ENCODE peak calls at places on chromosomes 2 and 18, in eight cellular contexts. One of them, this sample, is unnamed.
A peak's percentile ranks its signal among the peaks of the same experiment; 100 is the strongest.

GRCh38 chr2:240730506-240731326 is 39.0 kb downstream of the AQP12A start:
- DNase-seq in OCI-LY7: no peak
- DNase-seq in HCT116: no peak
- DNase-seq in hepatocyte: no peak
- DNase-seq in GM23248: no peak
- DNase-seq in MM.1S: no peak
- DNase-seq in GM23338: no peak
- DNase-seq in neural progenitor cell: no peak
- DNase-seq in this sample: no peak

GRCh38 chr18:77679869-77680268 is 430.2 kb downstream of the GALR1 start:
- DNase-seq in GM23338: no peak
- DNase-seq in neural progenitor cell: no peak
- DNase-seq in OCI-LY7: no peak
- DNase-seq in HCT116: no peak
- DNase-seq in GM23248: no peak
- DNase-seq in MM.1S: no peak
- DNase-seq in hepatocyte: no peak
- DNase-seq in this sample: no peak

GRCh38 chr2:104406273-104406726 is 447.6 kb upstream of the POU3F3 start:
- DNase-seq in OCI-LY7: no peak
- DNase-seq in GM23338: no peak
- DNase-seq in GM23248: peak; percentile 1
- DNase-seq in hepatocyte: peak; percentile 44
- DNase-seq in MM.1S: no peak
- DNase-seq in HCT116: no peak
- DNase-seq in neural progenitor cell: peak; percentile 3
- DNase-seq in this sample: no peak

GRCh38 chr18:36386150-36386920 is 88.8 kb downstream of the FHOD3 start:
- DNase-seq in GM23248: no peak
- DNase-seq in hepatocyte: no peak
- DNase-seq in GM23338: no peak
- DNase-seq in MM.1S: no peak
- DNase-seq in OCI-LY7: no peak
- DNase-seq in HCT116: no peak
- DNase-seq in neural progenitor cell: no peak
- DNase-seq in this sample: no peak

GRCh38 chr2:64337314-64337713 is 116.6 kb upstream of the LGALSL start:
- DNase-seq in hepatocyte: no peak
- DNase-seq in neural progenitor cell: no peak
- DNase-seq in MM.1S: no peak
- DNase-seq in HCT116: no peak
- DNase-seq in OCI-LY7: no peak
- DNase-seq in GM23338: no peak
- DNase-seq in GM23248: no peak
- DNase-seq in this sample: no peak

GRCh38 chr2:71700041-71700879 is 246.9 kb downstream of the DYSF start:
- DNase-seq in HCT116: no peak
- DNase-seq in GM23338: no peak
- DNase-seq in hepatocyte: no peak
- DNase-seq in neural progenitor cell: peak; percentile 26
- DNase-seq in OCI-LY7: no peak
- DNase-seq in GM23248: no peak
- DNase-seq in MM.1S: no peak
- DNase-seq in this sample: no peak

GRCh38 chr2:39512434-39512935 is 75.4 kb upstream of the MAP4K3 start:
- DNase-seq in GM23338: no peak
- DNase-seq in OCI-LY7: no peak
- DNase-seq in neural progenitor cell: no peak
- DNase-seq in MM.1S: no peak
- DNase-seq in GM23248: peak; percentile 23
- DNase-seq in hepatocyte: no peak
- DNase-seq in HCT116: no peak
- DNase-seq in this sample: no peak

GRCh38 chr18:56322403-56322802 is 316.0 kb downstream of the TXNL1 start:
- DNase-seq in GM23248: no peak
- DNase-seq in MM.1S: no peak
- DNase-seq in hepatocyte: no peak
- DNase-seq in GM23338: no peak
- DNase-seq in neural progenitor cell: peak; percentile 32
- DNase-seq in OCI-LY7: no peak
- DNase-seq in HCT116: no peak
- DNase-seq in this sample: no peak

GRCh38 chr2:62660582-62661262 is 44.8 kb upstream of the EHBP1 start:
- DNase-seq in MM.1S: no peak
- DNase-seq in neural progenitor cell: no peak
- DNase-seq in GM23338: no peak
- DNase-seq in hepatocyte: no peak
- DNase-seq in GM23248: peak; percentile 88
- DNase-seq in OCI-LY7: no peak
- DNase-seq in HCT116: no peak
- DNase-seq in this sample: peak; percentile 79

GRCh38 chr2:214652473-214652872 is 157.0 kb downstream of the BARD1 start:
- DNase-seq in HCT116: no peak
- DNase-seq in GM23248: no peak
- DNase-seq in MM.1S: no peak
- DNase-seq in GM23338: no peak
- DNase-seq in hepatocyte: no peak
- DNase-seq in neural progenitor cell: no peak
- DNase-seq in OCI-LY7: no peak
- DNase-seq in this sample: no peak

GRCh38 chr2:153940511-153940910 is 68.8 kb downstream of the GALNT13 start:
- DNase-seq in GM23248: peak; percentile 33
- DNase-seq in GM23338: peak; percentile 2
- DNase-seq in HCT116: no peak
- DNase-seq in MM.1S: no peak
- DNase-seq in neural progenitor cell: no peak
- DNase-seq in hepatocyte: peak; percentile 12
- DNase-seq in OCI-LY7: no peak
- DNase-seq in this sample: peak; percentile 2

GRCh38 chr2:37323770-37324535 is 680 bp downstream of the PRKD3 start:
- DNase-seq in MM.1S: peak; percentile 73
- DNase-seq in HCT116: no peak
- DNase-seq in GM23338: peak; percentile 68
- DNase-seq in GM23248: peak; percentile 61
- DNase-seq in neural progenitor cell: no peak
- DNase-seq in OCI-LY7: peak; percentile 69
- DNase-seq in hepatocyte: peak; percentile 44
- DNase-seq in this sample: peak; percentile 55

GRCh38 chr18:64183674-64184073 is 34.8 kb upstream of the LINC00305 start:
- DNase-seq in neural progenitor cell: no peak
- DNase-seq in GM23338: no peak
- DNase-seq in hepatocyte: no peak
- DNase-seq in GM23248: no peak
- DNase-seq in OCI-LY7: no peak
- DNase-seq in HCT116: no peak
- DNase-seq in MM.1S: no peak
- DNase-seq in this sample: no peak
- TF ChIP-seq EZH2phosphoT487 in neural progenitor cell: no peak
- TF ChIP-seq EZH2phosphoT487 in GM23338: no peak
- TF ChIP-seq EZH2phosphoT487 in hepatocyte: no peak
- TF ChIP-seq EZH2phosphoT487 in GM23248: no peak
- TF ChIP-seq EZH2phosphoT487 in OCI-LY7: no peak
- TF ChIP-seq EZH2phosphoT487 in HCT116: no peak
- TF ChIP-seq EZH2phosphoT487 in MM.1S: no peak
- TF ChIP-seq EZH2phosphoT487 in this sample: no peak

DNA sequence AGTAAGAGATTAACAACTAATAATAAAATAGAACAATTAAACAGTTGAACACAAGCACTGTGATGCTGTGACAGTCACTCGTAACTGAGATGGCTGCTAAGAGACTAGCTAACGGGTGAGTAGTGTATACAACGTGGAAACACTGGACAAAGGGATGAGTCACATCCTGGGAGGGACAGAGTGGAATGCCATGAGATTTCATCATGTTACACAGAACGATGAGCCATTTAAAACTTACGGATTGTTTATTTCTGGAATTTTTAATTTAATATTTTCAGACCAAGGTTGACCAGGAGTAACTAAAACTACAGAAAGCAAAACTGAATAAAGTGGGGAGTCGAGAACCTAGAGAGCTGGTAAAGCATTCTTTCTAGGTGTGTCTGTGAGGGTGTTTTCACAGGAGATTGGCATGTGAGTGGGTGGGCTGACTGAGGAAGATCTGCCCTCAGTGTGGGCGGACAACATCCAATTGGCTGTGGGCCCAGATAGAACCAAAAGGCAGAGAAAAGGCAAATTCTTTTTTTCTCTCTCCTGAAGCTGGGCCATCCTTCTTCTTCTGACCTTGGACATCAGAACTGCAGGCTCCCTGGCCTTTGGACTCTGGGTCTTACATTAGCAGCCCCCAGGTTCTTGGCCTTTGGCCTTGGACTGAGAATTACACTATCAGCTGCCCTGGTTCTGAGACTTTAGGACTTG is 14.6 kb downstream of the TMSB10 start:
- DNase-seq in hepatocyte: peak; percentile 82
- DNase-seq in HCT116: peak; percentile 94
- DNase-seq in OCI-LY7: peak; percentile 38
- DNase-seq in GM23338: no peak
- DNase-seq in neural progenitor cell: no peak
- DNase-seq in GM23248: peak; percentile 98
- DNase-seq in MM.1S: no peak
- DNase-seq in this sample: peak; percentile 97
- H3K27ac ChIP-seq in hepatocyte: peak overlapping the region; percentile 85
- H3K27ac ChIP-seq in HCT116: peak overlapping the region; percentile 87
- H3K27ac ChIP-seq in OCI-LY7: peak overlapping the region; percentile 71
- H3K27ac ChIP-seq in GM23338: no peak overlapping the region
- H3K27ac ChIP-seq in neural progenitor cell: no peak overlapping the region
- H3K27ac ChIP-seq in GM23248: peak overlapping the region; percentile 98
- H3K27ac ChIP-seq in MM.1S: no peak overlapping the region
- H3K27ac ChIP-seq in this sample: peak overlapping the region; percentile 94

DNA sequence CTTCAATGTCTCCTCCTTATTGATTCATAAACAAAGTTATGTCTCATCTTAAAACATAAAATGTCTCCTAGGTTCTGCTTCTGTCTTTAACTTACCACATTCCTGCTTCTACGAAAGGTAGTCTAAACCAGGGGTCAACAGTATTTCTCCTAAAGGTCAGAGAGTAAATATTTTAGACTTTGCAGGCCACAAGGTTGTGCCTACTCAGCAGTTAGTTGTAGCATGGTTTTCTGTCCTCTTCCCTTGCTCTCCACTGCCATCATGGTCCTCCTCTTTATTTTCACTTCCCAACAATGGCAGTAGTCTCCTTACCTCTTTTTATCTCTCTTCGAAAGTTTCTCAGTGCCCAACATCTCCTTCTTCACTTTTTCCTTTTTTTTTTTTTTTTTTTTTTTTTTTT is 68.3 kb upstream of the LRP1B start:
- DNase-seq in HCT116: no peak
- DNase-seq in GM23338: no peak
- DNase-seq in hepatocyte: no peak
- DNase-seq in OCI-LY7: no peak
- DNase-seq in neural progenitor cell: no peak
- DNase-seq in GM23248: no peak
- DNase-seq in MM.1S: no peak
- DNase-seq in this sample: no peak
- TF ChIP-seq EZH2phosphoT487 in HCT116: no peak
- TF ChIP-seq EZH2phosphoT487 in GM23338: no peak
- TF ChIP-seq EZH2phosphoT487 in hepatocyte: no peak
- TF ChIP-seq EZH2phosphoT487 in OCI-LY7: no peak
- TF ChIP-seq EZH2phosphoT487 in neural progenitor cell: no peak
- TF ChIP-seq EZH2phosphoT487 in GM23248: no peak
- TF ChIP-seq EZH2phosphoT487 in MM.1S: no peak
- TF ChIP-seq EZH2phosphoT487 in this sample: no peak

GRCh38 chr2:54880428-54880827 is 157.0 kb downstream of the EML6 start:
- DNase-seq in OCI-LY7: no peak
- DNase-seq in GM23338: no peak
- DNase-seq in hepatocyte: no peak
- DNase-seq in neural progenitor cell: no peak
- DNase-seq in GM23248: no peak
- DNase-seq in MM.1S: no peak
- DNase-seq in HCT116: no peak
- DNase-seq in this sample: no peak

GRCh38 chr2:54879037-54879436 is 155.6 kb downstream of the EML6 start:
- DNase-seq in OCI-LY7: no peak
- DNase-seq in hepatocyte: no peak
- DNase-seq in GM23338: peak; percentile 26
- DNase-seq in GM23248: no peak
- DNase-seq in MM.1S: no peak
- DNase-seq in HCT116: no peak
- DNase-seq in neural progenitor cell: no peak
- DNase-seq in this sample: no peak

GRCh38 chr2:54879598-54880355 is 156.3 kb downstream of the EML6 start:
- DNase-seq in neural progenitor cell: no peak
- DNase-seq in MM.1S: no peak
- DNase-seq in GM23248: no peak
- DNase-seq in GM23338: no peak
- DNase-seq in OCI-LY7: no peak
- DNase-seq in HCT116: no peak
- DNase-seq in hepatocyte: peak; percentile 30
- DNase-seq in this sample: no peak

GRCh38 chr2:54876764-54877163 is 153.3 kb downstream of the EML6 start:
- DNase-seq in hepatocyte: no peak
- DNase-seq in MM.1S: no peak
- DNase-seq in GM23338: no peak
- DNase-seq in OCI-LY7: no peak
- DNase-seq in HCT116: no peak
- DNase-seq in neural progenitor cell: no peak
- DNase-seq in GM23248: peak; percentile 7
- DNase-seq in this sample: peak; percentile 75

GRCh38 chr2:54878182-54878581 is 154.7 kb downstream of the EML6 start:
- DNase-seq in hepatocyte: no peak
- DNase-seq in OCI-LY7: no peak
- DNase-seq in GM23248: no peak
- DNase-seq in GM23338: peak; percentile 32
- DNase-seq in HCT116: no peak
- DNase-seq in MM.1S: no peak
- DNase-seq in neural progenitor cell: no peak
- DNase-seq in this sample: no peak
- H3K27ac ChIP-seq in hepatocyte: no peak overlapping the region
- H3K27ac ChIP-seq in OCI-LY7: no peak overlapping the region
- H3K27ac ChIP-seq in GM23248: no peak overlapping the region
- H3K27ac ChIP-seq in GM23338: no peak overlapping the region
- H3K27ac ChIP-seq in HCT116: no peak overlapping the region
- H3K27ac ChIP-seq in MM.1S: no peak overlapping the region
- H3K27ac ChIP-seq in neural progenitor cell: no peak overlapping the region
- H3K27ac ChIP-seq in this sample: no peak overlapping the region

DNA sequence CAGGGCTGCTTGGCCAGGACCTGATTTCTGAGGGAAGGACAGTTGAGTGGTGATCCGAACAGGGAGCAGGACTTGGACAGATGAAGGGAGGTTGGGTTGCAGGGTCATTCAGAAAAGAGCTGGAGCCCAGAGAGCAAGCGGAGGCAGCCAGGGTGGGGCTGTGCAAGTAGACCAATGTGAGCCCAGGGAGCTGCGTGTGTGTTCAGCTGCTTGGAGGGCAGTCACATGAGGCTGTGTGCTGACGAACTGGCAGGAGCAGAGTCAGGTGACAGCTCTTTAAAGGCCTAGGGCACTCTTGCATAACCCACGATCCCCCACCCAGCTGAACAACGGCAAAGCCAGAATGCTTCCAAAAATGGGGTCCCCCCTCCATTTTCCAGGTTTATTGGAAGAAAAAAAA is 4.6 kb upstream of the MLPH start:
- DNase-seq in OCI-LY7: no peak
- DNase-seq in MM.1S: no peak
- DNase-seq in neural progenitor cell: no peak
- DNase-seq in HCT116: no peak
- DNase-seq in GM23338: no peak
- DNase-seq in hepatocyte: peak; percentile 86
- DNase-seq in GM23248: peak; percentile 75
- DNase-seq in this sample: no peak
- TF ChIP-seq EZH2phosphoT487 in OCI-LY7: no peak
- TF ChIP-seq EZH2phosphoT487 in MM.1S: no peak
- TF ChIP-seq EZH2phosphoT487 in neural progenitor cell: no peak
- TF ChIP-seq EZH2phosphoT487 in HCT116: no peak
- TF ChIP-seq EZH2phosphoT487 in GM23338: no peak
- TF ChIP-seq EZH2phosphoT487 in hepatocyte: no peak
- TF ChIP-seq EZH2phosphoT487 in GM23248: no peak
- TF ChIP-seq EZH2phosphoT487 in this sample: no peak

This sample was measured in PC-3.